ENCODE peak calls at places on chromosomes 2 and 18, in six cellular contexts. T is H9, Z is IMR-90, J is H1, V is trophoblast cell, N is neuronal stem cell. X is an unnamed sample.

GRCh38 chr2:33212151-33212550 is 264.3 kb upstream of the RASGRP3 start:
- DNase-seq in T (no peak), Z (peak), J (no peak), V (no peak), N (no peak), X (peak)

GRCh38 chr2:121790276-121790956 is 35.0 kb downstream of the TSN start:
- DNase-seq in T (no peak), Z (peak), J (no peak), V (no peak), N (no peak), X (peak)

GRCh38 chr2:104919127-104919526 is 65.2 kb downstream of the POU3F3 start:
- DNase-seq in T (no peak), Z (no peak), J (no peak), V (no peak), N (no peak), X (no peak)

GRCh38 chr2:27911458-27912210 is 21.1 kb downstream of the BABAM2 start:
- DNase-seq in T (no peak), Z (no peak), J (no peak), V (no peak), N (no peak), X (no peak)

GRCh38 chr18:7803956-7804469 is 236.9 kb downstream of the PTPRM start:
- DNase-seq in T (no peak), Z (no peak), J (no peak), V (no peak), N (no peak), X (no peak)

GRCh38 chr18:51523671-51524070 is 326.2 kb upstream of the MEX3C start:
- DNase-seq in T (no peak), Z (no peak), J (no peak), V (no peak), N (no peak), X (no peak)

GRCh38 chr2:103401621-103402020 is 639.8 kb downstream of the TMEM182 start:
- DNase-seq in T (peak), Z (no peak), J (peak), V (no peak), N (peak), X (peak)

GRCh38 chr2:84792856-84793522 is 87.9 kb downstream of the TRABD2A start:
- DNase-seq in T (no peak), Z (peak), J (no peak), V (no peak), N (no peak), X (peak)

GRCh38 chr2:102235491-102235890 is 48.7 kb downstream of the IL1RL2 start:
- DNase-seq in T (peak), Z (peak), J (no peak), V (no peak), N (no peak), X (peak)

GRCh38 chr2:74702001-74702715 is 48.1 kb downstream of the SEMA4F start:
- DNase-seq in T (no peak), Z (no peak), J (no peak), V (no peak), N (no peak), X (no peak)

GRCh38 chr2:74703373-74703772 is 49.3 kb downstream of the SEMA4F start:
- DNase-seq in T (no peak), Z (no peak), J (no peak), V (no peak), N (no peak), X (peak)

GRCh38 chr2:74706741-74707140 is 52.7 kb downstream of the SEMA4F start:
- DNase-seq in T (no peak), Z (no peak), J (no peak), V (no peak), N (no peak), X (no peak)

GRCh38 chr2:74700643-74701377 is 46.8 kb downstream of the SEMA4F start:
- DNase-seq in T (no peak), Z (no peak), J (no peak), V (no peak), N (no peak), X (no peak)

GRCh38 chr2:74704216-74704615 is 50.2 kb downstream of the SEMA4F start:
- DNase-seq in T (no peak), Z (no peak), J (no peak), V (no peak), N (no peak), X (no peak)
- H4K91ac ChIP-seq in T (no peak), Z (no peak), J (no peak), V (no peak), N (no peak), X (no peak)

DNA sequence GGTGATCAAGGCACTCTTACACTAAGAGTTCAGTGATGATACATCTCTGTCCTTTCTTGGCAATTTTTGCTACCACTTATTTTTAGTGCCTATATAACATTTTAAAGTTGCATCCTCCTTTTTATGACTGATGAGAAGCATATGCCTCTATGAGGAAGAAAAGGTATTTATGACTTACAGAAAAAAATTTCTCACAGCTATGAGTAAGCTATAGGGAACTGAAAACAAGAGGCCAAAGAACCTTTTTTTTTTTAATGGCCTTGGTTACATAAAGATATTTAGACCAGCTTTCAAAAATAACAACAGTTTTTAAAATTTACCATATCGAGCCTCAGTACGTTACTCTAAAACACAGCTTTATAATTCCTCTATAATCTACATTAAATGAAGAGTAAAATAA is 21.3 kb downstream of the MBD5 start:
- DNase-seq in T (no peak), Z (peak), J (no peak), V (no peak), N (no peak), X (no peak)
- H4K8ac ChIP-seq in T (no peak), Z (no peak), J (no peak), V (no peak), N (no peak), X (no peak)

GRCh38 chr2:219037783-219038549 is 3.4 kb downstream of the CFAP65 start:
- DNase-seq in T (no peak), Z (no peak), J (no peak), V (no peak), N (no peak), X (no peak)
- H3K4me2 ChIP-seq in T (no peak), Z (no peak), J (no peak), V (no peak), N (no peak), X (no peak)

DNA sequence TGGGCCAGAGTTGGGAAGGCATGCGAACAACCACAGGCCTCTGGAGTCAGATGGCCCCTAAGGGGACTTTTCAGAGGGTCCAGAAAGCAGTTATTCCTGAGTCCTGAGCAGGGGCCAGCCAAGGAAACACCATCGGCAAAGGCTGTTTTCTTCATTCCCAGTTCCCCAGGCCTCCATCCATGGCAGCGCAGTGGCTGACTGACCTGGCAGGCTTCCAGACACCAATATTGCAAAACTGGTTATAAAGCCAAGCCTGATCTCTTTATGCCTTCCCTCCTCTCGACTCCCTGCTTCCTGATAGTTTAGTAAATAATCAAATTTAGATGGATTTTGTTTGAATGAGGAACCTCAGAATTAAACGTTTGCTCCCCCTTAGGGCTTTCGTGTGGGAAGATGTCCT is 133.4 kb upstream of the ITGA6 start:
- DNase-seq in T (no peak), Z (peak), J (no peak), V (no peak), N (no peak), X (peak)
- H4K91ac ChIP-seq in T (no peak), Z (no peak), J (no peak), V (no peak), N (no peak), X (no peak)

DNA sequence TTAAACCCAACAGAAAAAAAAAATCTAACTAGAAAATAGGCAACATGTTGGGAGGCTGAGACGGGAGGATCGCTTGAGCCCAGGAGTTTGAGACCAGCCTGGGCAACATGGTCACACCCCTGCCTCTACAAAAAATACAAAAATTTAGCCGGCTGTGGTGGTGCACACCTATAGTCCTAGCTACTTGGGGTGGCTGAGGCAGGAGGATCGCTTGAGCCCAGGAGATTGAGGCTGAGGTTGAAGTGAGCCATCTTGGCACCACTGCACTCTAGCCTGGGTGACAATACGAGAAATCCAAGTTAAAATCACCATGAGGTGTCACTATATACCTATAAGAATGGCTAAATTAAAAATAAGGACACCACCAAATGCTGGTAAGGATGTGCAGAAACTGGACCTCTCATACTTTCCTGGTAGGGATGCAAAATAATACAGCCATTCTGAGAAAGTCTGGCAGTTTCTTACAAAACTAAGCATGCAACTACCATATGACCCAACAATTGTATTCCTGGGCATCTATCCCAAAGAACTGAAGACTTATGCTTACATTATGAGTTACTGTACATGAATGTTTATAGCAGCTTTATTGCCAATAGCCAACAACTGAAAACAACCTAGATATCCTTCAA is 2.2 kb downstream of the SEPTIN10 start:
- DNase-seq in T (no peak), Z (peak), J (no peak), V (no peak), N (no peak), X (peak)
- H4K8ac ChIP-seq in T (no peak), Z (no peak), J (no peak), V (no peak), N (no peak), X (no peak)

GRCh38 chr18:13616041-13616440 is 110.3 kb downstream of the FAM210A start:
- DNase-seq in T (no peak), Z (no peak), J (no peak), V (no peak), N (no peak), X (no peak)
- H3K4me2 ChIP-seq in T (no peak), Z (no peak), J (no peak), V (no peak), N (no peak), X (no peak)

GRCh38 chr18:30997223-30997622 is 45.3 kb downstream of the DSC3 start:
- DNase-seq in T (no peak), Z (no peak), J (peak), V (no peak), N (no peak), X (no peak)
- H4K91ac ChIP-seq in T (no peak), Z (no peak), J (no peak), V (no peak), N (no peak), X (no peak)

GRCh38 chr2:5203356-5203755 is 488.8 kb upstream of the SOX11 start:
- DNase-seq in T (no peak), Z (no peak), J (no peak), V (peak), N (no peak), X (no peak)
- H4K8ac ChIP-seq in T (no peak), Z (no peak), J (no peak), V (no peak), N (no peak), X (no peak)

DNA sequence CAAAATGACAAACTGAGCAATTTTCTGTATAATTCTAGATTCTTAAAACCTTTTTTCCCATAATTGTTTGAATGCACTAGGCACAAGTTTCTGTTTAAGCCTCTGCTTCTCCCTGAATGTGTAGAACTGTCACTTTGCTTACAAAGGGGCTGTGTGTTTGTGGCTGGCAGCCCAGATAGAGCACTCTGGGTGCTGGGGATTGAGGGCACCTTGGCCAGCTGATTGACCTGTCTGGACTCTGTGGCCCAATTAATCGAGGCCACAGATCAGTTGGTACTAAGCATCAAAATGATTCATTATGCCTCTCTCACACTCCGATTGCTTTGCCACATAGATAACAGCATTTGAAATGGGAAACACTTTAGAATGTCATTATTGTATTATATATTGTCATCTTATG is 12.1 kb downstream of the ST8SIA3 start:
- DNase-seq in T (no peak), Z (no peak), J (no peak), V (no peak), N (no peak), X (no peak)
- H3K4me2 ChIP-seq in T (no peak), Z (no peak), J (no peak), V (no peak), N (no peak), X (no peak)

GRCh38 chr18:74251297-74252031 is 40.3 kb downstream of the CYB5A start:
- DNase-seq in T (no peak), Z (peak), J (no peak), V (no peak), N (no peak), X (peak)
- H4K91ac ChIP-seq in T (no peak), Z (peak), J (no peak), V (no peak), N (no peak), X (no peak)